ENCODE peak calls at places on chromosomes 3 and 15, in eight cellular contexts. Y is left lobe of liver; M is activated CD4-positive, alpha-beta memory T cell treated with anti-CD3 and anti-CD28 coated beads for 36 hours; D is fibroblast of lung; G is GM10248; T is central memory CD4-positive, alpha-beta T cell; Q is NCI-H1105 treated with DMSO at 0.1 percent for 48 hours; I is stimulated activated CD4-positive, alpha-beta T cell treated with anti-CD3 and anti-CD28 coated beads, Interleukin-1b, Interleukin-23, amount 100 ng/mL, for 1 hour. C is an unnamed sample.
A peak's percentile ranks its signal among the peaks of the same experiment; 100 is the strongest.

GRCh38 chr3:59482001-59482400 is 432.2 kb upstream of the CFAP20DC start:
- DNase-seq in Y (no peak), M (no peak), T (no peak), I (no peak), G (no peak), D (no peak), Q (no peak), C (no peak)

GRCh38 chr15:85642693-85643058 is 152.0 kb downstream of the KLHL25 start:
- DNase-seq in Y (no peak), D (peak; percentile 77), Q (no peak), I (no peak), M (no peak), G (no peak), T (no peak), C (peak; percentile 59)

GRCh38 chr3:9422712-9423424 is 25.5 kb downstream of the SETD5 start:
- DNase-seq in I (no peak), M (peak; percentile 40), Y (peak; percentile 90), Q (peak; percentile 95), G (no peak), T (peak; percentile 36), D (peak; percentile 98), C (peak; percentile 97)

GRCh38 chr15:57610130-57610529 is 18.4 kb downstream of the MYZAP start:
- DNase-seq in D (peak; percentile 45), M (no peak), T (no peak), Q (no peak), Y (no peak), I (no peak), G (no peak), C (peak; percentile 24)

GRCh38 chr15:82951472-82952155 is 906 bp downstream of the HOMER2 start:
- DNase-seq in G (no peak), T (no peak), I (no peak), M (no peak), Y (no peak), Q (no peak), D (no peak), C (no peak)

GRCh38 chr3:31004025-31004678 is 109.7 kb upstream of the GADL1 start:
- DNase-seq in Y (no peak), G (no peak), T (no peak), I (no peak), Q (no peak), D (peak; percentile 60), M (peak; percentile 31), C (peak; percentile 84)

GRCh38 chr3:157442729-157443128 is 6.1 kb downstream of the PTX3 start:
- DNase-seq in I (no peak), Y (no peak), G (no peak), M (no peak), Q (peak; percentile 12), D (peak; percentile 75), T (no peak), C (peak; percentile 42)

GRCh38 chr15:41018534-41018933 is 65.3 kb downstream of the CHAC1 start:
- DNase-seq in D (peak; percentile 62), I (no peak), Q (no peak), Y (no peak), G (no peak), M (no peak), T (no peak), C (no peak)